ENCODE peak calls at places on chromosomes 5 and 9, in nine cellular contexts. K is retina; D is NCI-H1092; P is B cell; I is activated effector memory CD4-positive, alpha-beta T cell treated with Interleukin-2 at 50 U/mL for 16 hours; L is aorta; Q is adrenal gland; S is KBM-7; T is stimulated activated CD4-positive, alpha-beta T cell treated with anti-CD3 and anti-CD28 coated beads, Interleukin-4, amount 100 ng/mL, for 4 hours. X is an unnamed sample.

GRCh38 chr5:61881821-61882220 is 424.2 kb upstream of the KIF2A start:
- DNase-seq in K (no peak), D (no peak), P (no peak), I (no peak), L (no peak), Q (no peak), S (peak), T (no peak), X (no peak)

GRCh38 chr9:108838017-108838416 is 17.8 kb downstream of the ACTL7B start:
- DNase-seq in K (no peak), D (no peak), P (no peak), I (no peak), L (no peak), Q (no peak), S (no peak), T (no peak), X (no peak)

GRCh38 chr5:123093279-123094226 is 4.5 kb downstream of the PRDM6 start:
- DNase-seq in K (peak), D (no peak), P (no peak), I (no peak), L (peak), Q (no peak), S (peak), T (no peak), X (peak)

GRCh38 chr9:131773911-131774379 is 34.1 kb upstream of the RAPGEF1 start:
- DNase-seq in K (peak), D (no peak), P (no peak), I (no peak), L (peak), Q (peak), S (peak), T (no peak), X (peak)

GRCh38 chr9:136852664-136853595 is 784 bp downstream of the MAMDC4 start:
- DNase-seq in K (no peak), D (no peak), P (no peak), I (no peak), L (peak), Q (peak), S (no peak), T (no peak), X (peak)

GRCh38 chr9:125525846-125526619 is 181.0 kb downstream of the MAPKAP1 start:
- DNase-seq in K (no peak), D (peak), P (no peak), I (no peak), L (no peak), Q (no peak), S (no peak), T (no peak), X (no peak)

GRCh38 chr9:98708933-98709911 is at the start of gene GABBR2:
- DNase-seq in K (peak), D (peak), P (no peak), I (no peak), L (no peak), Q (no peak), S (no peak), T (no peak), X (peak)

GRCh38 chr5:34923694-34924461 is 5.5 kb upstream of the DNAJC21 start:
- DNase-seq in K (no peak), D (no peak), P (no peak), I (no peak), L (no peak), Q (no peak), S (peak), T (peak), X (no peak)

GRCh38 chr5:83281658-83282057 is 189.9 kb upstream of the VCAN start:
- DNase-seq in K (no peak), D (no peak), P (no peak), I (no peak), L (no peak), Q (no peak), S (no peak), T (no peak), X (no peak)